ENCODE peak calls at places on chromosomes 12 and 14, in four cellular contexts. K, C, A and T are unnamed samples.

GRCh38 chr12:106082216-106083175 is 56.3 kb downstream of the NUAK1 start:
- DNase-seq in C (no peak), K (no peak), A (no peak), T (no peak)

GRCh38 chr12:125314051-125314882 is 249.0 kb downstream of the AACS start:
- DNase-seq in C (no peak), K (no peak), A (no peak), T (no peak)

GRCh38 chr12:67441736-67442346 is 172.7 kb downstream of the CAND1 start:
- DNase-seq in K (peak; percentile 88), A (peak; percentile 64), C (no peak), T (peak; percentile 69)

GRCh38 chr12:31466768-31467167 is 124.2 kb downstream of the DENND5B start:
- DNase-seq in C (no peak), K (no peak), A (no peak), T (no peak)

GRCh38 chr12:114311966-114312365 is 94.0 kb downstream of the TBX5 start:
- DNase-seq in C (peak; percentile 55), A (no peak), K (no peak), T (no peak)

GRCh38 chr12:45504606-45505005 is 224.9 kb upstream of the ARID2 start:
- DNase-seq in K (no peak), C (no peak), A (no peak), T (no peak)

GRCh38 chr12:38880288-38880687 is 25.1 kb downstream of the CPNE8 start:
- DNase-seq in C (no peak), A (no peak), K (no peak), T (peak; percentile 8)

GRCh38 chr14:104213301-104214034 is 75.1 kb downstream of the KIF26A start:
- DNase-seq in A (no peak), K (no peak), C (no peak), T (no peak)

GRCh38 chr12:76030378-76031080 is 1.0 kb downstream of the PHLDA1 start:
- DNase-seq in K (no peak), A (no peak), C (no peak), T (peak; percentile 23)

GRCh38 chr12:51216652-51217051 is 1.2 kb downstream of the POU6F1 start:
- DNase-seq in C (no peak), K (no peak), A (no peak), T (no peak)

GRCh38 chr14:103541944-103542544 is 13.0 kb downstream of the TRMT61A start:
- DNase-seq in C (no peak), K (no peak), A (no peak), T (no peak)

GRCh38 chr14:64806862-64807495 is 72.7 kb downstream of the SPTB start:
- DNase-seq in C (no peak), K (no peak), A (no peak), T (no peak)

GRCh38 chr12:45220961-45221360 is 5.1 kb downstream of the ANO6 start:
- DNase-seq in C (no peak), K (no peak), A (no peak), T (no peak)

GRCh38 chr12:131831021-131831571 is 2.9 kb downstream of the MMP17 start:
- DNase-seq in A (no peak), K (peak; percentile 57), C (no peak), T (no peak)

GRCh38 chr14:92277031-92277430 is 45.9 kb upstream of the SLC24A4 start:
- DNase-seq in C (no peak), K (no peak), A (no peak), T (no peak)

GRCh38 chr14:91911474-91912032 is 35.9 kb downstream of the FBLN5 start:
- DNase-seq in K (peak; percentile 75), C (no peak), A (peak; percentile 61), T (peak; percentile 67)

GRCh38 chr12:74999474-74999873 is 210.2 kb downstream of the KCNC2 start:
- DNase-seq in A (no peak), C (no peak), K (no peak), T (no peak)

GRCh38 chr14:28762290-28762948 is 4.2 kb upstream of the FOXG1 start:
- DNase-seq in A (no peak), K (no peak), C (no peak), T (no peak)

GRCh38 chr14:28382460-28383220 is 383.9 kb upstream of the FOXG1 start:
- DNase-seq in C (no peak), A (peak; percentile 59), K (no peak), T (no peak)

GRCh38 chr14:22531451-22532344 is 57.3 kb downstream of the DAD1 start:
- DNase-seq in A (no peak), K (no peak), C (no peak), T (no peak)

GRCh38 chr12:51751657-51752056 is 96.9 kb downstream of the FIGNL2 start:
- DNase-seq in K (no peak), C (no peak), A (no peak), T (no peak)

GRCh38 chr14:24231263-24232120 is 675 bp downstream of the NEDD8 start:
- DNase-seq in K (no peak), C (no peak), A (no peak), T (no peak)

GRCh38 chr12:27733052-27733656 is 22.5 kb downstream of the MRPS35 start:
- DNase-seq in C (no peak), A (peak; percentile 67), K (peak; percentile 18), T (peak; percentile 32)

GRCh38 chr12:13230500-13230899 is 34.0 kb downstream of the EMP1 start:
- DNase-seq in K (no peak), A (no peak), C (no peak), T (no peak)

GRCh38 chr14:25833341-25834121 is 764.3 kb downstream of the NOVA1 start:
- DNase-seq in K (peak; percentile 76), C (no peak), A (no peak), T (peak; percentile 17)

GRCh38 chr12:4120316-4120920 is 153.1 kb upstream of the CCND2 start:
- DNase-seq in K (no peak), A (no peak), C (no peak), T (no peak)

GRCh38 chr14:92513204-92513965 is at the start of gene RIN3:
- DNase-seq in C (no peak), A (peak; percentile 43), K (no peak), T (peak; percentile 49)

GRCh38 chr12:19304149-19304780 is 135.0 kb upstream of the AEBP2 start:
- DNase-seq in A (no peak), C (no peak), K (no peak), T (no peak)

GRCh38 chr12:47892819-47893218 is 12.0 kb downstream of the VDR start:
- DNase-seq in A (no peak), K (no peak), C (no peak), T (no peak)

GRCh38 chr14:69263364-69263763 is 3.4 kb downstream of the GALNT16 start:
- DNase-seq in A (peak; percentile 89), C (peak; percentile 59), K (no peak), T (no peak)

GRCh38 chr14:74737753-74738325 is 24.9 kb downstream of the FCF1 start:
- DNase-seq in C (no peak), A (peak; percentile 36), K (no peak), T (no peak)

GRCh38 chr14:74835607-74836250 is 40.2 kb downstream of the PROX2 start:
- DNase-seq in C (no peak), A (no peak), K (no peak), T (no peak)

GRCh38 chr12:76422154-76422877 is 74.1 kb upstream of the BBS10 start:
- DNase-seq in A (no peak), C (no peak), K (no peak), T (no peak)

GRCh38 chr12:107731376-107731775 is 29.6 kb downstream of the PRDM4 start:
- DNase-seq in A (no peak), C (no peak), K (no peak), T (no peak)